ENCODE peak calls at places on chromosomes 5 and 9, in nine cellular contexts. One of them, this sample, is unnamed.

GRCh38 chr5:143888912-143889311 is 77.0 kb downstream of the HMHB1 start:
- DNase-seq in ACHN: no peak
- DNase-seq in D721Med: no peak
- DNase-seq in stimulated activated CD4-positive, alpha-beta T cell treated with anti-CD3 and anti-CD28 coated beads, Interleukin-12 subunit alpha, Interleukin-12 subunit beta, amount 100 ng/mL, for 4 hours: no peak
- DNase-seq in caudate nucleus: no peak
- DNase-seq in stomach: no peak
- DNase-seq in heart right ventricle: no peak
- DNase-seq in GM10248: no peak
- DNase-seq in lung microvascular endothelial cell: no peak
- DNase-seq in this sample: no peak

GRCh38 chr5:151199581-151200185 is 24.2 kb downstream of the CCDC69 start:
- DNase-seq in ACHN: no peak
- DNase-seq in D721Med: no peak
- DNase-seq in stimulated activated CD4-positive, alpha-beta T cell treated with anti-CD3 and anti-CD28 coated beads, Interleukin-12 subunit alpha, Interleukin-12 subunit beta, amount 100 ng/mL, for 4 hours: no peak
- DNase-seq in caudate nucleus: no peak
- DNase-seq in stomach: no peak
- DNase-seq in heart right ventricle: no peak
- DNase-seq in GM10248: no peak
- DNase-seq in lung microvascular endothelial cell: no peak
- DNase-seq in this sample: no peak

GRCh38 chr9:29319727-29320513 is 1746.6 kb upstream of the C9orf72 start:
- DNase-seq in ACHN: peak; percentile 25
- DNase-seq in D721Med: no peak
- DNase-seq in stimulated activated CD4-positive, alpha-beta T cell treated with anti-CD3 and anti-CD28 coated beads, Interleukin-12 subunit alpha, Interleukin-12 subunit beta, amount 100 ng/mL, for 4 hours: no peak
- DNase-seq in caudate nucleus: no peak
- DNase-seq in stomach: no peak
- DNase-seq in heart right ventricle: no peak
- DNase-seq in GM10248: peak; percentile 13
- DNase-seq in lung microvascular endothelial cell: no peak
- DNase-seq in this sample: no peak

GRCh38 chr5:143101134-143101533 is 302.4 kb downstream of the NR3C1 start:
- DNase-seq in ACHN: no peak
- DNase-seq in D721Med: no peak
- DNase-seq in stimulated activated CD4-positive, alpha-beta T cell treated with anti-CD3 and anti-CD28 coated beads, Interleukin-12 subunit alpha, Interleukin-12 subunit beta, amount 100 ng/mL, for 4 hours: no peak
- DNase-seq in caudate nucleus: no peak
- DNase-seq in stomach: no peak
- DNase-seq in heart right ventricle: no peak
- DNase-seq in GM10248: peak; percentile 61
- DNase-seq in lung microvascular endothelial cell: no peak
- DNase-seq in this sample: no peak

GRCh38 chr9:3768286-3768685 is 242.5 kb upstream of the RFX3 start:
- DNase-seq in ACHN: no peak
- DNase-seq in D721Med: no peak
- DNase-seq in stimulated activated CD4-positive, alpha-beta T cell treated with anti-CD3 and anti-CD28 coated beads, Interleukin-12 subunit alpha, Interleukin-12 subunit beta, amount 100 ng/mL, for 4 hours: no peak
- DNase-seq in caudate nucleus: no peak
- DNase-seq in stomach: no peak
- DNase-seq in heart right ventricle: no peak
- DNase-seq in GM10248: no peak
- DNase-seq in lung microvascular endothelial cell: no peak
- DNase-seq in this sample: peak; percentile 52

GRCh38 chr5:55694152-55694830 is 17.8 kb downstream of the SLC38A9 start:
- DNase-seq in ACHN: peak; percentile 49
- DNase-seq in D721Med: no peak
- DNase-seq in stimulated activated CD4-positive, alpha-beta T cell treated with anti-CD3 and anti-CD28 coated beads, Interleukin-12 subunit alpha, Interleukin-12 subunit beta, amount 100 ng/mL, for 4 hours: no peak
- DNase-seq in caudate nucleus: no peak
- DNase-seq in stomach: no peak
- DNase-seq in heart right ventricle: no peak
- DNase-seq in GM10248: no peak
- DNase-seq in lung microvascular endothelial cell: peak; percentile 26
- DNase-seq in this sample: peak; percentile 40

GRCh38 chr5:67156976-67157583 is 39.5 kb downstream of the CD180 start:
- DNase-seq in ACHN: peak; percentile 19
- DNase-seq in D721Med: no peak
- DNase-seq in stimulated activated CD4-positive, alpha-beta T cell treated with anti-CD3 and anti-CD28 coated beads, Interleukin-12 subunit alpha, Interleukin-12 subunit beta, amount 100 ng/mL, for 4 hours: peak; percentile 39
- DNase-seq in caudate nucleus: no peak
- DNase-seq in stomach: peak; percentile 42
- DNase-seq in heart right ventricle: no peak
- DNase-seq in GM10248: peak; percentile 62
- DNase-seq in lung microvascular endothelial cell: peak; percentile 70
- DNase-seq in this sample: peak; percentile 23

GRCh38 chr9:77016111-77016525 is 3.3 kb upstream of the FOXB2 start:
- DNase-seq in ACHN: no peak
- DNase-seq in D721Med: no peak
- DNase-seq in stimulated activated CD4-positive, alpha-beta T cell treated with anti-CD3 and anti-CD28 coated beads, Interleukin-12 subunit alpha, Interleukin-12 subunit beta, amount 100 ng/mL, for 4 hours: no peak
- DNase-seq in caudate nucleus: no peak
- DNase-seq in stomach: no peak
- DNase-seq in heart right ventricle: no peak
- DNase-seq in GM10248: no peak
- DNase-seq in lung microvascular endothelial cell: no peak
- DNase-seq in this sample: no peak

GRCh38 chr9:108019821-108020220 is 530.3 kb upstream of the KLF4 start:
- DNase-seq in ACHN: no peak
- DNase-seq in D721Med: no peak
- DNase-seq in stimulated activated CD4-positive, alpha-beta T cell treated with anti-CD3 and anti-CD28 coated beads, Interleukin-12 subunit alpha, Interleukin-12 subunit beta, amount 100 ng/mL, for 4 hours: no peak
- DNase-seq in caudate nucleus: no peak
- DNase-seq in stomach: no peak
- DNase-seq in heart right ventricle: no peak
- DNase-seq in GM10248: no peak
- DNase-seq in lung microvascular endothelial cell: no peak
- DNase-seq in this sample: no peak

GRCh38 chr5:151448038-151448985 is 909 bp downstream of the SLC36A1 start:
- DNase-seq in ACHN: peak; percentile 18
- DNase-seq in D721Med: no peak
- DNase-seq in stimulated activated CD4-positive, alpha-beta T cell treated with anti-CD3 and anti-CD28 coated beads, Interleukin-12 subunit alpha, Interleukin-12 subunit beta, amount 100 ng/mL, for 4 hours: peak; percentile 5
- DNase-seq in caudate nucleus: no peak
- DNase-seq in stomach: peak; percentile 43
- DNase-seq in heart right ventricle: no peak
- DNase-seq in GM10248: no peak
- DNase-seq in lung microvascular endothelial cell: peak; percentile 13
- DNase-seq in this sample: peak; percentile 16

GRCh38 chr9:7086389-7086788 is 328.6 kb downstream of the KDM4C start:
- DNase-seq in ACHN: no peak
- DNase-seq in D721Med: no peak
- DNase-seq in stimulated activated CD4-positive, alpha-beta T cell treated with anti-CD3 and anti-CD28 coated beads, Interleukin-12 subunit alpha, Interleukin-12 subunit beta, amount 100 ng/mL, for 4 hours: no peak
- DNase-seq in caudate nucleus: no peak
- DNase-seq in stomach: no peak
- DNase-seq in heart right ventricle: no peak
- DNase-seq in GM10248: no peak
- DNase-seq in lung microvascular endothelial cell: no peak
- DNase-seq in this sample: no peak

GRCh38 chr9:136318111-136318768 is 9.1 kb upstream of the GPSM1 start:
- DNase-seq in ACHN: no peak
- DNase-seq in D721Med: no peak
- DNase-seq in stimulated activated CD4-positive, alpha-beta T cell treated with anti-CD3 and anti-CD28 coated beads, Interleukin-12 subunit alpha, Interleukin-12 subunit beta, amount 100 ng/mL, for 4 hours: no peak
- DNase-seq in caudate nucleus: no peak
- DNase-seq in stomach: no peak
- DNase-seq in heart right ventricle: peak; percentile 2
- DNase-seq in GM10248: no peak
- DNase-seq in lung microvascular endothelial cell: no peak
- DNase-seq in this sample: no peak

GRCh38 chr5:156695774-156696173 is 154.3 kb upstream of the PPP1R2B start:
- DNase-seq in ACHN: no peak
- DNase-seq in D721Med: no peak
- DNase-seq in stimulated activated CD4-positive, alpha-beta T cell treated with anti-CD3 and anti-CD28 coated beads, Interleukin-12 subunit alpha, Interleukin-12 subunit beta, amount 100 ng/mL, for 4 hours: no peak
- DNase-seq in caudate nucleus: no peak
- DNase-seq in stomach: no peak
- DNase-seq in heart right ventricle: no peak
- DNase-seq in GM10248: no peak
- DNase-seq in lung microvascular endothelial cell: no peak
- DNase-seq in this sample: no peak

GRCh38 chr9:107597743-107598217 is 108.2 kb upstream of the KLF4 start:
- DNase-seq in ACHN: peak; percentile 25
- DNase-seq in D721Med: no peak
- DNase-seq in stimulated activated CD4-positive, alpha-beta T cell treated with anti-CD3 and anti-CD28 coated beads, Interleukin-12 subunit alpha, Interleukin-12 subunit beta, amount 100 ng/mL, for 4 hours: no peak
- DNase-seq in caudate nucleus: no peak
- DNase-seq in stomach: no peak
- DNase-seq in heart right ventricle: no peak
- DNase-seq in GM10248: no peak
- DNase-seq in lung microvascular endothelial cell: no peak
- DNase-seq in this sample: no peak

GRCh38 chr9:125203259-125203658 is 2.9 kb downstream of the RABEPK start:
- DNase-seq in ACHN: no peak
- DNase-seq in D721Med: no peak
- DNase-seq in stimulated activated CD4-positive, alpha-beta T cell treated with anti-CD3 and anti-CD28 coated beads, Interleukin-12 subunit alpha, Interleukin-12 subunit beta, amount 100 ng/mL, for 4 hours: no peak
- DNase-seq in caudate nucleus: no peak
- DNase-seq in stomach: no peak
- DNase-seq in heart right ventricle: no peak
- DNase-seq in GM10248: no peak
- DNase-seq in lung microvascular endothelial cell: no peak
- DNase-seq in this sample: peak; percentile 11

GRCh38 chr9:121639619-121640018 is 11.8 kb upstream of the DAB2IP start:
- DNase-seq in ACHN: no peak
- DNase-seq in D721Med: no peak
- DNase-seq in stimulated activated CD4-positive, alpha-beta T cell treated with anti-CD3 and anti-CD28 coated beads, Interleukin-12 subunit alpha, Interleukin-12 subunit beta, amount 100 ng/mL, for 4 hours: no peak
- DNase-seq in caudate nucleus: no peak
- DNase-seq in stomach: no peak
- DNase-seq in heart right ventricle: no peak
- DNase-seq in GM10248: no peak
- DNase-seq in lung microvascular endothelial cell: no peak
- DNase-seq in this sample: no peak

GRCh38 chr9:76379494-76379893 is 14.7 kb downstream of the RFK start:
- DNase-seq in ACHN: no peak
- DNase-seq in D721Med: no peak
- DNase-seq in stimulated activated CD4-positive, alpha-beta T cell treated with anti-CD3 and anti-CD28 coated beads, Interleukin-12 subunit alpha, Interleukin-12 subunit beta, amount 100 ng/mL, for 4 hours: no peak
- DNase-seq in caudate nucleus: no peak
- DNase-seq in stomach: peak; percentile 49
- DNase-seq in heart right ventricle: no peak
- DNase-seq in GM10248: no peak
- DNase-seq in lung microvascular endothelial cell: no peak
- DNase-seq in this sample: no peak

GRCh38 chr5:135375040-135375439 is 24.0 kb downstream of the MACROH2A1 start:
- DNase-seq in ACHN: no peak
- DNase-seq in D721Med: no peak
- DNase-seq in stimulated activated CD4-positive, alpha-beta T cell treated with anti-CD3 and anti-CD28 coated beads, Interleukin-12 subunit alpha, Interleukin-12 subunit beta, amount 100 ng/mL, for 4 hours: no peak
- DNase-seq in caudate nucleus: no peak
- DNase-seq in stomach: no peak
- DNase-seq in heart right ventricle: no peak
- DNase-seq in GM10248: no peak
- DNase-seq in lung microvascular endothelial cell: no peak
- DNase-seq in this sample: no peak

GRCh38 chr9:112443200-112443599 is 43.4 kb upstream of the KIAA1958 start:
- DNase-seq in ACHN: peak; percentile 35
- DNase-seq in D721Med: no peak
- DNase-seq in stimulated activated CD4-positive, alpha-beta T cell treated with anti-CD3 and anti-CD28 coated beads, Interleukin-12 subunit alpha, Interleukin-12 subunit beta, amount 100 ng/mL, for 4 hours: no peak
- DNase-seq in caudate nucleus: no peak
- DNase-seq in stomach: no peak
- DNase-seq in heart right ventricle: no peak
- DNase-seq in GM10248: no peak
- DNase-seq in lung microvascular endothelial cell: peak; percentile 55
- DNase-seq in this sample: peak; percentile 26

GRCh38 chr5:92328584-92329259 is 945.6 kb upstream of the ARRDC3 start:
- DNase-seq in ACHN: no peak
- DNase-seq in D721Med: no peak
- DNase-seq in stimulated activated CD4-positive, alpha-beta T cell treated with anti-CD3 and anti-CD28 coated beads, Interleukin-12 subunit alpha, Interleukin-12 subunit beta, amount 100 ng/mL, for 4 hours: no peak
- DNase-seq in caudate nucleus: no peak
- DNase-seq in stomach: no peak
- DNase-seq in heart right ventricle: peak; percentile 17
- DNase-seq in GM10248: no peak
- DNase-seq in lung microvascular endothelial cell: no peak
- DNase-seq in this sample: no peak

GRCh38 chr9:91302831-91303230 is 58.9 kb downstream of the AUH start:
- DNase-seq in ACHN: peak; percentile 37
- DNase-seq in D721Med: no peak
- DNase-seq in stimulated activated CD4-positive, alpha-beta T cell treated with anti-CD3 and anti-CD28 coated beads, Interleukin-12 subunit alpha, Interleukin-12 subunit beta, amount 100 ng/mL, for 4 hours: no peak
- DNase-seq in caudate nucleus: no peak
- DNase-seq in stomach: no peak
- DNase-seq in heart right ventricle: no peak
- DNase-seq in GM10248: no peak
- DNase-seq in lung microvascular endothelial cell: peak; percentile 88
- DNase-seq in this sample: peak; percentile 86